ENCODE peak calls at places on chromosomes 4 and X, in eight cellular contexts. V is K562, B is HCT116, C is Panc1, N is GM23338, L is GM12878, Y is upper lobe of left lung, E is HepG2. T is an unnamed sample.

GRCh38 chrX:101287402-101287801 is 3.7 kb downstream of the TAF7L start:
- ATAC-seq in L (peak), C (peak), Y (peak), N (no peak), B (peak), V (peak), E (no peak), T (no peak)

GRCh38 chr4:3337357-3337732 is 44.5 kb downstream of the RGS12 start:
- ATAC-seq in V (no peak), B (no peak), Y (no peak), N (no peak), C (no peak), L (no peak), E (no peak), T (peak)

GRCh38 chrX:81779701-81780100 is 577.8 kb downstream of the SH3BGRL start:
- ATAC-seq in V (no peak), C (no peak), L (no peak), B (no peak), N (no peak), Y (no peak), E (no peak), T (no peak)

GRCh38 chr4:143232277-143232676 is 47.6 kb downstream of the USP38 start:
- ATAC-seq in N (no peak), C (no peak), B (no peak), Y (no peak), L (no peak), V (no peak), E (no peak), T (no peak)

GRCh38 chr4:7581477-7581876 is 146.7 kb upstream of the PSAPL1 start:
- ATAC-seq in Y (no peak), E (peak), B (peak), N (peak), V (peak), L (no peak), C (no peak), T (no peak)

GRCh38 chr4:3022112-3022511 is 52.2 kb downstream of the HTT-AS start:
- ATAC-seq in L (no peak), C (no peak), E (no peak), V (no peak), N (no peak), Y (no peak), B (no peak), T (no peak)

GRCh38 chr4:5753766-5754528 is 42.9 kb downstream of the EVC start:
- ATAC-seq in E (no peak), L (no peak), C (peak), V (peak), N (no peak), Y (no peak), B (peak), T (no peak)

GRCh38 chr4:122731676-122732075 is 828 bp upstream of the BBS12 start:
- ATAC-seq in V (no peak), C (no peak), N (no peak), L (no peak), E (no peak), Y (no peak), B (no peak), T (no peak)

GRCh38 chr4:152785639-152786517 is 6.1 kb downstream of the ARFIP1 start:
- ATAC-seq in C (no peak), N (no peak), V (no peak), L (peak), B (no peak), E (no peak), Y (no peak), T (no peak)

GRCh38 chr4:183821090-183821853 is 83.8 kb upstream of the STOX2 start:
- ATAC-seq in E (no peak), N (no peak), L (no peak), Y (no peak), C (no peak), B (no peak), V (no peak), T (no peak)

GRCh38 chr4:87732033-87732770 is 67.2 kb upstream of the IBSP start:
- ATAC-seq in B (no peak), L (no peak), E (no peak), V (no peak), Y (peak), C (no peak), N (no peak), T (peak)

GRCh38 chr4:81084624-81085023 is 54.1 kb downstream of the BMP3 start:
- ATAC-seq in C (no peak), N (no peak), E (no peak), B (no peak), V (no peak), Y (no peak), L (no peak), T (peak)

GRCh38 chrX:4805559-4805958 is 1092.1 kb upstream of the PRKX start:
- ATAC-seq in C (no peak), N (no peak), Y (no peak), L (no peak), E (no peak), V (no peak), B (no peak), T (no peak)

GRCh38 chrX:149881081-149881711 is at the start of gene MAGEA8:
- ATAC-seq in V (peak), N (peak), E (peak), L (no peak), B (peak), C (no peak), Y (no peak), T (peak)

GRCh38 chr4:74848774-74849173 is 54.5 kb upstream of the BTC start:
- ATAC-seq in V (no peak), N (no peak), E (no peak), L (no peak), B (no peak), C (no peak), Y (no peak), T (no peak)

GRCh38 chrX:69070949-69071650 is 94.2 kb downstream of the PJA1 start:
- ATAC-seq in L (no peak), Y (no peak), B (no peak), N (peak), E (no peak), V (no peak), C (no peak), T (peak)

GRCh38 chr4:149718500-149718899 is 97.1 kb downstream of the IQCM start:
- ATAC-seq in B (no peak), V (no peak), L (no peak), C (no peak), N (no peak), Y (no peak), E (no peak), T (peak)

GRCh38 chrX:40201486-40201885 is 103.7 kb upstream of the BCOR start:
- ATAC-seq in C (no peak), L (peak), B (no peak), Y (no peak), E (no peak), V (peak), N (no peak), T (no peak)

DNA sequence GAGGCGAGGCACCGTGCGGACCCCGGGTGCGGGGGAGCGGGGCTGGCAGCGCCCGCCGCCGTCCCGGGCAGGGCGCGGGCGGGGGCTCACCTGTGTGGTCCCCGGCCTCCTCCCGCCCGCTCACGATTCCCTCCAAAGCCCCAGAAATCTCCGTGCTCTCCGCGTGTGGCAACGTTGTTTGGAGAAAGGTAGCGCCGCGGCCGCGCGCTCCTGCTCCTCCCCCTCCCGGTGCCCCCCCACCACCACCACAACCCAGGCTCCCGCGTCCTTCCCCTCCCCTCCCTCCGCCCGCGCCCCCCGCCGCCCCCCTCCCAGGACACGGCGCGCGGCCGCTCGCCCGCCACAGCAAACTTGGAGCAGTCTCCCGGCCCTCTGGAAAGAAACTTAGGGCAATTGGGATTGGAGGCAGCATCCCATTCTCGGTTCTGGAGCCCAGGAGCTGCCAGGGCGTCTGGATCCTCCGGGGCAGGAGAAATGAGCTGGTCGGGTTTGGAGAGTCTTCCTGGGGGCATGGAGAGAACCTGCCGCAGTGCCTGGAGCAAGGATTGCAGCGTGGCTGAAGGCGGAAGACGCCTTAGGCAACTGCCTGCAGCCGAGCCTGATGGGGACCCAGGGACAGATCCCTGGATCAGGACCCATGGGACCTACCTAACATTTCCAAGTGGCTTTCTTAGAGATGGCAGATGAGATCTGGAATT is 854 bp downstream of the KLF3 start:
- ATAC-seq in L (peak), N (peak), E (peak), V (peak), Y (peak), B (peak), C (peak), T (no peak)
- TF ChIP-seq POLR2AphosphoS5 in L (no peak), N (no peak), E (no peak), V (peak), Y (peak), B (no peak), C (no peak), T (peak)

GRCh38 chr4:32847466-32847865 is 2127.3 kb downstream of the PCDH7 start:
- ATAC-seq in B (no peak), N (no peak), E (no peak), C (no peak), L (no peak), V (no peak), Y (no peak), T (no peak)
- TF ChIP-seq POLR2AphosphoS5 in B (no peak), N (no peak), E (no peak), C (no peak), L (no peak), V (no peak), Y (no peak), T (no peak)

GRCh38 chr4:76691767-76692689 is 205.9 kb downstream of the SOWAHB start:
- ATAC-seq in V (no peak), L (no peak), B (no peak), Y (no peak), E (no peak), N (no peak), C (no peak), T (no peak)
- TF ChIP-seq POLR2AphosphoS5 in V (no peak), L (no peak), B (no peak), Y (no peak), E (no peak), N (no peak), C (no peak), T (no peak)

DNA sequence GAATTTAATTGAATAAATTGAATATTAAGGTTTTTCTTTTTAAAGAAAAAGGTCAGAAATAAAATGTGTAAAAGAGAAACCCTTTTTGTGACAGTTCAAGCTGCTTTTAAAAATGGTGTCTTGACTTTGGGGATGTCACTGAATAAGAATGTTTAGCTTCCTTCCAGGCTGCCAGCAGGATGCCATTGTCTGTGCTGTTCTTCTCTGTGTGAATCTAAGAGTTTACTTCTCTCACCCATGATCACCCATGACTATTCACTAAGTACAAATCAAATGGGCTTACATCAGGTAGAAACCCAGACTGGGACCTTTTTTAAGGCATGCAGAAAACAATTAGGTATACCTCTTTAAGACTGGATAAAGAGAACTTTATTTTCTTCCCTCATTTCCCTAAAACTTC is 115.3 kb downstream of the DACH2 start:
- ATAC-seq in Y (no peak), V (no peak), L (no peak), C (no peak), N (peak), B (no peak), E (no peak), T (no peak)
- TF ChIP-seq POLR2AphosphoS5 in Y (no peak), V (no peak), L (no peak), C (no peak), N (no peak), B (no peak), E (no peak), T (no peak)

DNA sequence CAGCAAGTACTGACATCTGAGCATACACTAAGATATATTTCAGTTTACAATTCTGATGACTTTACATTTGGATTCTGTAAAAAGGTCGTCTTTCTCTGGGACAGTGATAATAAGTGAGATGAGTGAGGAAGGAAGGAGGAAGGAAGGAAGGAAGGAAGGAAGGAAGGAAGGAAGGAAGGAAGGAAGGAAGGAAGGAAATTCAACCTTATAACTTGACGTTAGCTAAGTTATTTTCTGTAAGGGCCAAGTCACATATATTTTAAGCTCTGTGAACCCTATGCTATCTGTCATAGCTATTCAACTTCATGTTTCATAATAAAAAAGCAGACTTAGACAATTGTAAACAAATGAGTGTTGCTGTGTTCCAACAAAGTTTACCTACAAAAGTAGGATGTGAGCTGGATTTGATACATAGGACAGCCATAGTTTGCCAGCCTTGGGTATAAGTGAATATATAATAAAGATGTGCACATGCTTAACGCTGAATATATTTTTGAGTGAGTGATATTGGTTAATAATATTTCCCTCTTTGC is 753.0 kb upstream of the NDST4 start:
- ATAC-seq in B (no peak), C (no peak), L (no peak), V (no peak), N (no peak), Y (no peak), E (no peak), T (no peak)
- TF ChIP-seq POLR2AphosphoS5 in B (no peak), C (no peak), L (no peak), V (no peak), N (no peak), Y (no peak), E (no peak), T (no peak)

T was measured in gastroesophageal sphincter.